ENCODE peak calls at places on chromosomes 16 and 17, in nine cellular contexts. Z is mesendoderm; X is H9; M is EL; B is LoVo; H is neuronal stem cell; A is stimulated activated naive CD4-positive, alpha-beta T cell; N is stimulated activated naive CD8-positive, alpha-beta T cell treated with anti-CD3 and anti-CD28 coated beads, Interleukin-15, Interleukin-2, amounts not matched to agents 100 U/mL and 50 U/mL, for 24 hours; O is left colon. V is an unnamed sample.

GRCh38 chr16:50988441-50988840 is 162.6 kb downstream of the SALL1 start:
- DNase-seq in X (no peak), Z (no peak), B (no peak), A (no peak), N (no peak), O (no peak), H (no peak), M (no peak), V (no peak)

GRCh38 chr17:18248300-18248731 is 10.2 kb downstream of the FLII start:
- DNase-seq in N (peak), Z (peak), M (peak), X (peak), H (no peak), B (peak), O (peak), A (peak), V (peak)

GRCh38 chr16:8523932-8524331 is 66.4 kb downstream of the TMEM114 start:
- DNase-seq in A (no peak), Z (no peak), N (no peak), B (no peak), M (no peak), H (no peak), X (no peak), O (no peak), V (no peak)

GRCh38 chr17:4944163-4944553 is 4.1 kb downstream of the RNF167 start:
- DNase-seq in X (peak), B (no peak), Z (peak), H (no peak), O (no peak), A (peak), N (peak), M (no peak), V (no peak)

GRCh38 chr17:41010421-41010820 is 1.5 kb upstream of the KRTAP3-1 start:
- DNase-seq in B (no peak), O (no peak), H (no peak), M (no peak), Z (no peak), X (no peak), A (no peak), N (no peak), V (no peak)

GRCh38 chr17:41131979-41132378 is 8.0 kb upstream of the KRTAP4-12 start:
- DNase-seq in N (no peak), X (no peak), M (peak), H (no peak), Z (no peak), B (peak), A (no peak), O (no peak), V (peak)

GRCh38 chr17:56908061-56908542 is 5.7 kb downstream of the TRIM25 start:
- DNase-seq in N (peak), O (peak), H (no peak), X (no peak), B (no peak), M (no peak), Z (no peak), A (no peak), V (peak)

GRCh38 chr16:3098459-3099394 is at the start of gene ZSCAN10:
- DNase-seq in M (no peak), A (no peak), B (no peak), O (no peak), N (no peak), Z (peak), H (no peak), X (peak), V (no peak)

GRCh38 chr16:11639925-11640899 is 28.0 kb upstream of the SNN start:
- DNase-seq in B (peak), X (peak), Z (peak), N (no peak), H (no peak), M (peak), A (no peak), O (peak), V (peak)

GRCh38 chr16:87790278-87791023 is 24.7 kb upstream of the KLHDC4 start:
- DNase-seq in X (no peak), O (peak), N (no peak), B (peak), A (no peak), Z (no peak), H (no peak), M (peak), V (peak)

GRCh38 chr16:73066321-73066926 is 18.5 kb upstream of the ZFHX3 start:
- DNase-seq in N (no peak), H (peak), Z (no peak), M (no peak), X (no peak), A (no peak), B (no peak), O (no peak), V (no peak)

GRCh38 chr17:73189417-73190099 is 3.3 kb upstream of the COG1 start:
- DNase-seq in A (no peak), B (peak), N (no peak), M (peak), Z (peak), X (peak), H (peak), O (peak), V (peak)

GRCh38 chr17:47324224-47325020 is 667 bp downstream of the EFCAB13 start:
- DNase-seq in M (peak), B (peak), Z (peak), O (peak), X (peak), N (peak), A (peak), H (peak), V (peak)

GRCh38 chr16:67296422-67296821 is 17.1 kb downstream of the PLEKHG4 start:
- DNase-seq in M (peak), Z (no peak), X (no peak), N (no peak), H (no peak), A (no peak), O (no peak), B (peak), V (peak)

GRCh38 chr17:16991349-16992009 is 19.6 kb upstream of the TNFRSF13B start:
- DNase-seq in Z (peak), O (peak), N (peak), A (peak), B (peak), X (peak), H (peak), M (peak), V (peak)

GRCh38 chr16:11583171-11583570 is 3.5 kb downstream of the LITAF start:
- DNase-seq in N (no peak), M (peak), B (no peak), A (no peak), H (no peak), Z (no peak), O (no peak), X (no peak), V (no peak)

GRCh38 chr16:89653656-89654295 is 3.7 kb downstream of the CHMP1A start:
- DNase-seq in Z (no peak), X (no peak), M (no peak), A (no peak), B (no peak), N (no peak), O (no peak), H (no peak), V (no peak)

GRCh38 chr17:35716173-35716572 is 15.3 kb upstream of the RASL10B start:
- DNase-seq in N (no peak), X (no peak), A (no peak), O (no peak), H (no peak), Z (no peak), M (no peak), B (no peak), V (no peak)

GRCh38 chr16:87956771-87957279 is 5.6 kb downstream of the BANP start:
- DNase-seq in Z (peak), B (no peak), M (peak), H (no peak), O (no peak), A (peak), N (peak), X (no peak), V (peak)

GRCh38 chr17:5506307-5506706 is 19.9 kb downstream of the MIS12 start:
- DNase-seq in Z (no peak), A (no peak), X (no peak), B (no peak), H (no peak), N (no peak), M (no peak), O (no peak), V (no peak)

GRCh38 chr17:8002646-8003593 is 505 bp downstream of the GUCY2D start:
- DNase-seq in X (peak), N (no peak), M (no peak), H (no peak), O (no peak), B (no peak), A (no peak), Z (no peak), V (no peak)

GRCh38 chr17:31197991-31198390 is 99.0 kb downstream of the OMG start:
- DNase-seq in B (no peak), N (no peak), A (no peak), Z (no peak), H (no peak), X (no peak), O (no peak), M (peak), V (no peak)

GRCh38 chr16:31333686-31334649 is 21.0 kb upstream of the ITGAX start:
- DNase-seq in M (peak), O (no peak), A (peak), N (peak), Z (peak), H (no peak), X (peak), B (no peak), V (peak)

GRCh38 chr16:64586756-64587155 is 535.1 kb downstream of the CDH11 start:
- DNase-seq in Z (peak), A (no peak), M (no peak), H (no peak), O (no peak), X (no peak), N (no peak), B (no peak), V (no peak)

GRCh38 chr17:52136173-52136572 is 22.3 kb downstream of the CA10 start:
- DNase-seq in B (no peak), Z (no peak), A (no peak), M (no peak), X (no peak), H (no peak), O (no peak), N (no peak), V (no peak)

GRCh38 chr17:42183741-42184711 is 1.2 kb downstream of the HCRT start:
- DNase-seq in B (peak), Z (peak), N (peak), M (peak), H (peak), O (peak), X (peak), A (peak), V (peak)

GRCh38 chr16:49828545-49829267 is 27.2 kb downstream of the ZNF423 start:
- DNase-seq in N (no peak), B (no peak), A (no peak), H (no peak), Z (no peak), X (no peak), O (no peak), M (no peak), V (no peak)

GRCh38 chr17:73820686-73821448 is 176.6 kb upstream of the SDK2 start:
- DNase-seq in O (no peak), N (no peak), M (no peak), A (no peak), Z (peak), X (peak), B (no peak), H (peak), V (peak)

GRCh38 chr17:6061290-6061689 is 8.9 kb upstream of the WSCD1 start:
- DNase-seq in N (no peak), B (no peak), X (no peak), M (peak), Z (no peak), A (no peak), O (no peak), H (no peak), V (peak)

GRCh38 chr17:50299776-50300175 is 25.5 kb downstream of the TMEM92 start:
- DNase-seq in O (no peak), Z (no peak), N (no peak), X (no peak), B (no peak), A (no peak), H (no peak), M (no peak), V (no peak)